ENCODE peak calls at places on chromosomes 11 and 22, in four cellular contexts. One of them, this sample, is unnamed.

GRCh38 chr11:71305041-71305440 is 52.7 kb upstream of the SHANK2 start:
- DNase-seq in GM20000: no peak
- DNase-seq in foreskin fibroblast: no peak
- DNase-seq in glutamatergic neuron: no peak
- DNase-seq in this sample: no peak

GRCh38 chr11:93444671-93445073 is 98.5 kb downstream of the SMCO4 start:
- DNase-seq in GM20000: no peak
- DNase-seq in foreskin fibroblast: no peak
- DNase-seq in glutamatergic neuron: peak
- DNase-seq in this sample: peak

GRCh38 chr11:109733245-109733644 is 311.3 kb downstream of the C11orf87 start:
- DNase-seq in GM20000: no peak
- DNase-seq in foreskin fibroblast: peak
- DNase-seq in glutamatergic neuron: no peak
- DNase-seq in this sample: no peak

GRCh38 chr22:22516992-22517391 is 3.1 kb downstream of the ZNF280A start:
- DNase-seq in GM20000: no peak
- DNase-seq in foreskin fibroblast: no peak
- DNase-seq in glutamatergic neuron: no peak
- DNase-seq in this sample: no peak

GRCh38 chr11:17383466-17383865 is 5.0 kb downstream of the KCNJ11 start:
- DNase-seq in GM20000: no peak
- DNase-seq in foreskin fibroblast: peak
- DNase-seq in glutamatergic neuron: no peak
- DNase-seq in this sample: no peak

GRCh38 chr11:35969089-35970046 is 25.5 kb downstream of the LDLRAD3 start:
- DNase-seq in GM20000: no peak
- DNase-seq in foreskin fibroblast: peak
- DNase-seq in glutamatergic neuron: peak
- DNase-seq in this sample: no peak

GRCh38 chr11:12840871-12841516 is 166.8 kb downstream of the TEAD1 start:
- DNase-seq in GM20000: no peak
- DNase-seq in foreskin fibroblast: peak
- DNase-seq in glutamatergic neuron: no peak
- DNase-seq in this sample: no peak

GRCh38 chr22:43337946-43338345 is 5.2 kb downstream of the SCUBE1 start:
- DNase-seq in GM20000: no peak
- DNase-seq in foreskin fibroblast: no peak
- DNase-seq in glutamatergic neuron: no peak
- DNase-seq in this sample: no peak

GRCh38 chr22:33110562-33111163 is 52.5 kb upstream of the SYN3 start:
- DNase-seq in GM20000: no peak
- DNase-seq in foreskin fibroblast: no peak
- DNase-seq in glutamatergic neuron: no peak
- DNase-seq in this sample: no peak

GRCh38 chr22:24485170-24485569 is 10.0 kb upstream of the UPB1 start:
- DNase-seq in GM20000: no peak
- DNase-seq in foreskin fibroblast: no peak
- DNase-seq in glutamatergic neuron: no peak
- DNase-seq in this sample: no peak

GRCh38 chr11:72338741-72339140 is 94.8 kb upstream of the PHOX2A start:
- DNase-seq in GM20000: no peak
- DNase-seq in foreskin fibroblast: peak
- DNase-seq in glutamatergic neuron: no peak
- DNase-seq in this sample: no peak

GRCh38 chr11:8338138-8338537 is 74.5 kb upstream of the LMO1 start:
- DNase-seq in GM20000: peak
- DNase-seq in foreskin fibroblast: peak
- DNase-seq in glutamatergic neuron: peak
- DNase-seq in this sample: peak

GRCh38 chr22:17258015-17258827 is 39.0 kb upstream of the ADA2 start:
- DNase-seq in GM20000: peak
- DNase-seq in foreskin fibroblast: peak
- DNase-seq in glutamatergic neuron: peak
- DNase-seq in this sample: peak

GRCh38 chr11:94731921-94732601 is 36.1 kb upstream of the AMOTL1 start:
- DNase-seq in GM20000: no peak
- DNase-seq in foreskin fibroblast: peak
- DNase-seq in glutamatergic neuron: no peak
- DNase-seq in this sample: no peak

GRCh38 chr11:120229451-120230424 is 10.2 kb upstream of the POU2F3 start:
- DNase-seq in GM20000: no peak
- DNase-seq in foreskin fibroblast: peak
- DNase-seq in glutamatergic neuron: no peak
- DNase-seq in this sample: no peak

GRCh38 chr22:29030016-29030617 is 31.5 kb downstream of the C22orf31 start:
- DNase-seq in GM20000: no peak
- DNase-seq in foreskin fibroblast: peak
- DNase-seq in glutamatergic neuron: no peak
- DNase-seq in this sample: no peak

GRCh38 chr11:126140106-126140931 is 71.1 kb downstream of the RPUSD4 start:
- DNase-seq in GM20000: no peak
- DNase-seq in foreskin fibroblast: no peak
- DNase-seq in glutamatergic neuron: no peak
- DNase-seq in this sample: no peak

GRCh38 chr11:103659138-103659734 is 377.2 kb upstream of the DDI1 start:
- DNase-seq in GM20000: no peak
- DNase-seq in foreskin fibroblast: peak
- DNase-seq in glutamatergic neuron: no peak
- DNase-seq in this sample: no peak

GRCh38 chr11:119747868-119748660 is 19.1 kb upstream of the NECTIN1 start:
- DNase-seq in GM20000: no peak
- DNase-seq in foreskin fibroblast: no peak
- DNase-seq in glutamatergic neuron: no peak
- DNase-seq in this sample: no peak

GRCh38 chr11:3044004-3044403 is 13.2 kb downstream of the CARS1 start:
- DNase-seq in GM20000: no peak
- DNase-seq in foreskin fibroblast: peak
- DNase-seq in glutamatergic neuron: no peak
- DNase-seq in this sample: no peak

GRCh38 chr22:48880749-48881148 is 946.9 kb downstream of the BRD1 start:
- DNase-seq in GM20000: no peak
- DNase-seq in foreskin fibroblast: no peak
- DNase-seq in glutamatergic neuron: no peak
- DNase-seq in this sample: no peak

GRCh38 chr11:8345179-8345578 is 81.5 kb upstream of the LMO1 start:
- DNase-seq in GM20000: no peak
- DNase-seq in foreskin fibroblast: no peak
- DNase-seq in glutamatergic neuron: no peak
- DNase-seq in this sample: no peak

GRCh38 chr22:27775087-27775697 is 26.4 kb downstream of the MN1 start:
- DNase-seq in GM20000: no peak
- DNase-seq in foreskin fibroblast: no peak
- DNase-seq in glutamatergic neuron: no peak
- DNase-seq in this sample: no peak

GRCh38 chr11:134537296-134537695 is 125.3 kb upstream of the B3GAT1 start:
- DNase-seq in GM20000: no peak
- DNase-seq in foreskin fibroblast: no peak
- DNase-seq in glutamatergic neuron: peak
- DNase-seq in this sample: no peak

GRCh38 chr11:69587454-69588081 is 53.4 kb upstream of the CCND1 start:
- DNase-seq in GM20000: no peak
- DNase-seq in foreskin fibroblast: peak
- DNase-seq in glutamatergic neuron: no peak
- DNase-seq in this sample: no peak

GRCh38 chr11:73866095-73866579 is 10.5 kb downstream of the COA4 start:
- DNase-seq in GM20000: no peak
- DNase-seq in foreskin fibroblast: peak
- DNase-seq in glutamatergic neuron: no peak
- DNase-seq in this sample: no peak

GRCh38 chr22:27990451-27990840 is 71.4 kb upstream of the PITPNB start:
- DNase-seq in GM20000: no peak
- DNase-seq in foreskin fibroblast: no peak
- DNase-seq in glutamatergic neuron: peak
- DNase-seq in this sample: no peak

GRCh38 chr11:80297808-80298460 is 857.1 kb upstream of the TENM4 start:
- DNase-seq in GM20000: no peak
- DNase-seq in foreskin fibroblast: no peak
- DNase-seq in glutamatergic neuron: no peak
- DNase-seq in this sample: no peak

GRCh38 chr11:29432719-29433325 is 584.0 kb downstream of the KCNA4 start:
- DNase-seq in GM20000: peak
- DNase-seq in foreskin fibroblast: peak
- DNase-seq in glutamatergic neuron: no peak
- DNase-seq in this sample: no peak

DNA sequence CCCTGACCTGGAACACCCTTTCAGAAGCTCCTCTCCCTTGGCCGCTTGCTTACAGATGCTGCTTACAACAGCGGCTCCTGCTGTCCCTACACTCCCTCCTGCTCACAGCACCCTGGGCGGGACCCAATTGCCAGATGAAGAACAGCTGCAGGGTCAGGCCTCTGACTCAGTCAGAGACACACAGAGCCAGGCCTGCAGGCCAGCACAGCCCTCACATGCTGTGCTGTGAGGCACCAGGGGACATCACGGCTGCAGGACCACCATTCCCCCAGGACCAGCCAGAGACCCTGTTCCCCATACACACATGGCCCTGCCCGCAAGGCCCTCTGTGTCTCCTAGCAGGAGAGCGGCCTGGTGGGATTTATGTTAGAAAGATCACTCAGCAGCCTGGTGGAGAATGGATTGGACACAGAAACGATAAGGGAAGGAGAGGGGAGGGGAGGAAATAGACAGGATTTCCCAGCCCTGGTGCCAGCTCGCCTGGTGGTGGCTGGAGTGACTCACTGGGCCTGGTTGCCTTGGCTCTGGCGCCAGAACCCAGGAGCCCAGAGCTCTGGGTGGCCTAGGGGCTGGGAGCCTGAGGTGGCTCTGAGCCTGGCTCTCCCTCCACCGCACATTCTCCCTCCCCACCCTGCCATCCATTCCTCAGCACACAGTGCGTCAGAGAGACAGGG is 6.7 kb downstream of the CAPN5 start:
- DNase-seq in GM20000: peak
- DNase-seq in foreskin fibroblast: peak
- DNase-seq in glutamatergic neuron: peak
- DNase-seq in this sample: peak
- TF ChIP-seq CTCF in GM20000: no peak
- TF ChIP-seq CTCF in foreskin fibroblast: peak
- TF ChIP-seq CTCF in glutamatergic neuron: no peak
- TF ChIP-seq CTCF in this sample: no peak

GRCh38 chr22:46627806-46628482 is 7.8 kb downstream of the GRAMD4 start:
- DNase-seq in GM20000: no peak
- DNase-seq in foreskin fibroblast: no peak
- DNase-seq in glutamatergic neuron: peak
- DNase-seq in this sample: no peak

GRCh38 chr22:46625843-46626349 is 5.7 kb downstream of the GRAMD4 start:
- DNase-seq in GM20000: no peak
- DNase-seq in foreskin fibroblast: no peak
- DNase-seq in glutamatergic neuron: no peak
- DNase-seq in this sample: no peak

GRCh38 chr22:46626356-46626755 is 6.2 kb downstream of the GRAMD4 start:
- DNase-seq in GM20000: no peak
- DNase-seq in foreskin fibroblast: no peak
- DNase-seq in glutamatergic neuron: peak
- DNase-seq in this sample: no peak

GRCh38 chr22:46626911-46627805 is 7.0 kb downstream of the GRAMD4 start:
- DNase-seq in GM20000: no peak
- DNase-seq in foreskin fibroblast: no peak
- DNase-seq in glutamatergic neuron: peak
- DNase-seq in this sample: peak

DNA sequence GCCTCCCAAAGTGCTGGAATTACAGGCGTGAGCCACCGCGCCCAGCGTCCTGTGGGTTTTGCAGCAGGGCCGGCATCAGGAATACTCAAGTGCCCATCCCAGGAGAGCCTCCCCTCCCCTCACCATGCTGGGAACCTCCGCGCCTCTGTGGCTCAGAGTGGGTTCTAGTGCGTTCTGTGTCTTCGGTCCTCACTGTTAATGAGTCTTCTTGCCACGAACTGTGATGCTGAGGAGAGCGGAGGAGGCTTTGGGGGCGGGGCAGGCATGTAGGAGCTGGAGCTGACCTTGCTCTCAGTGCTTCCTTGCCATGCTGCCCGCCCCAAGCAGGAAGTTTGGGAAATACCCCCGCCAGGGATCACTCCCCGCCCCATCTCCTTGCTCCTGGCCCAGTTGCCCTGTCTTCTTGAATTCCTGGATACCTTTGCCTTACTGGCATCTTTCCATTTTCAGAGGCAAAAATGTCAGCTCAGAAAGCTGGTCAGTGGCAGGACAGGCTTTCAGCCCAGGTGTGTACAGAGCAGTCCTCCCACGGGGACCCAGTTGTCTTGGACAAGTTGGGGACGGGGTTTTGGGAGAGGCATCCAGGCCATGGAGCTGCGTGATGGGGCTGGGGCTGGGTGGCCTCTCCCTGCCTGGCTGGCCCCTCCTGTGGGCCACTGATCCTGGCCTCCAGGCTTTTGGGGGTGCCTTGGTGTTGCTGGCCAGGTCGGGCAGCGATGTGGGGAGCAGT is 5.1 kb downstream of the GRAMD4 start:
- DNase-seq in GM20000: no peak
- DNase-seq in foreskin fibroblast: no peak
- DNase-seq in glutamatergic neuron: peak
- DNase-seq in this sample: no peak
- TF ChIP-seq CTCF in GM20000: no peak
- TF ChIP-seq CTCF in foreskin fibroblast: no peak
- TF ChIP-seq CTCF in glutamatergic neuron: no peak
- TF ChIP-seq CTCF in this sample: no peak

GRCh38 chr11:18776324-18776723 is 15.3 kb downstream of the PTPN5 start:
- DNase-seq in GM20000: no peak
- DNase-seq in foreskin fibroblast: no peak
- DNase-seq in glutamatergic neuron: no peak
- DNase-seq in this sample: no peak

GRCh38 chr11:18773104-18773503 is 18.5 kb downstream of the PTPN5 start:
- DNase-seq in GM20000: no peak
- DNase-seq in foreskin fibroblast: no peak
- DNase-seq in glutamatergic neuron: no peak
- DNase-seq in this sample: no peak

GRCh38 chr11:18773681-18774080 is 17.9 kb downstream of the PTPN5 start:
- DNase-seq in GM20000: no peak
- DNase-seq in foreskin fibroblast: no peak
- DNase-seq in glutamatergic neuron: no peak
- DNase-seq in this sample: no peak

GRCh38 chr11:18774801-18775200 is 16.8 kb downstream of the PTPN5 start:
- DNase-seq in GM20000: no peak
- DNase-seq in foreskin fibroblast: no peak
- DNase-seq in glutamatergic neuron: no peak
- DNase-seq in this sample: no peak

GRCh38 chr11:18775492-18776292 is 15.9 kb downstream of the PTPN5 start:
- DNase-seq in GM20000: peak
- DNase-seq in foreskin fibroblast: peak
- DNase-seq in glutamatergic neuron: peak
- DNase-seq in this sample: peak
- TF ChIP-seq CTCF in GM20000: peak
- TF ChIP-seq CTCF in foreskin fibroblast: peak
- TF ChIP-seq CTCF in glutamatergic neuron: peak
- TF ChIP-seq CTCF in this sample: peak

GRCh38 chr11:63569570-63569969 is 6.4 kb upstream of the PLAAT2 start:
- DNase-seq in GM20000: no peak
- DNase-seq in foreskin fibroblast: no peak
- DNase-seq in glutamatergic neuron: no peak
- DNase-seq in this sample: no peak

GRCh38 chr11:63574856-63575602 is 11.8 kb upstream of the PLAAT2 start:
- DNase-seq in GM20000: no peak
- DNase-seq in foreskin fibroblast: peak
- DNase-seq in glutamatergic neuron: no peak
- DNase-seq in this sample: no peak

GRCh38 chr11:63572026-63572688 is 9.0 kb upstream of the PLAAT2 start:
- DNase-seq in GM20000: no peak
- DNase-seq in foreskin fibroblast: no peak
- DNase-seq in glutamatergic neuron: no peak
- DNase-seq in this sample: no peak

GRCh38 chr11:63573881-63574855 is 11.0 kb upstream of the PLAAT2 start:
- DNase-seq in GM20000: peak
- DNase-seq in foreskin fibroblast: peak
- DNase-seq in glutamatergic neuron: no peak
- DNase-seq in this sample: no peak
- TF ChIP-seq CTCF in GM20000: no peak
- TF ChIP-seq CTCF in foreskin fibroblast: peak
- TF ChIP-seq CTCF in glutamatergic neuron: no peak
- TF ChIP-seq CTCF in this sample: no peak